ENCODE peak calls at places on chromosomes 3 and 15, in six cellular contexts. M, U, N, R, H and D are unnamed samples.

GRCh38 chr15:53837263-53837662 is 77.8 kb upstream of the WDR72 start:
- DNase-seq in R (no peak), M (no peak), N (no peak), H (peak), U (no peak), D (no peak)

GRCh38 chr15:86839502-86839901 is 759.8 kb downstream of the AGBL1 start:
- DNase-seq in R (no peak), N (no peak), U (no peak), M (no peak), H (no peak), D (no peak)

GRCh38 chr3:25007974-25008658 is 419.9 kb upstream of the RARB start:
- DNase-seq in M (no peak), U (peak), N (no peak), R (no peak), H (peak), D (peak)

GRCh38 chr15:71687902-71688508 is 122.3 kb upstream of the NR2E3 start:
- DNase-seq in H (peak), N (peak), U (peak), M (no peak), R (no peak), D (peak)

GRCh38 chr3:194300392-194300758 is 50.8 kb downstream of the CPN2 start:
- DNase-seq in N (no peak), M (no peak), R (no peak), U (peak), H (peak), D (peak)

GRCh38 chr3:50242778-50243551 is 7.0 kb downstream of the GNAI2 start:
- DNase-seq in H (peak), U (peak), N (peak), M (no peak), R (no peak), D (peak)

GRCh38 chr3:156902916-156903315 is 76.8 kb downstream of the LEKR1 start:
- DNase-seq in H (no peak), U (no peak), N (no peak), R (no peak), M (no peak), D (no peak)

GRCh38 chr3:194874783-194875182 is 189.1 kb downstream of the FAM43A start:
- DNase-seq in R (no peak), N (no peak), U (no peak), H (no peak), M (no peak), D (no peak)

GRCh38 chr15:78204351-78205309 is 29.7 kb downstream of the ACSBG1 start:
- DNase-seq in U (peak), R (no peak), H (no peak), N (no peak), M (no peak), D (no peak)

GRCh38 chr3:161100994-161101393 is 4.2 kb downstream of the B3GALNT1 start:
- DNase-seq in H (no peak), U (no peak), M (no peak), R (no peak), N (no peak), D (no peak)

GRCh38 chr3:130933801-130934345 is 40.0 kb downstream of the ATP2C1 start:
- DNase-seq in R (no peak), H (no peak), U (peak), N (peak), M (no peak), D (peak)

GRCh38 chr3:123791417-123791816 is 92.7 kb downstream of the MYLK start:
- DNase-seq in U (peak), R (no peak), N (peak), H (peak), M (no peak), D (peak)

GRCh38 chr15:98853593-98854420 is 153.8 kb downstream of the PGPEP1L start:
- DNase-seq in H (peak), N (no peak), M (no peak), R (no peak), U (peak), D (no peak)

GRCh38 chr15:79093352-79093935 is 2.9 kb upstream of the RASGRF1 start:
- DNase-seq in N (no peak), M (no peak), H (no peak), R (no peak), U (no peak), D (no peak)

GRCh38 chr3:124837730-124838186 is 49.4 kb downstream of the ITGB5 start:
- DNase-seq in N (peak), H (peak), M (peak), U (peak), R (no peak), D (peak)

GRCh38 chr3:42300013-42300412 is 34.0 kb upstream of the CCK start:
- DNase-seq in R (peak), N (peak), U (peak), M (peak), H (peak), D (peak)

GRCh38 chr3:193782747-193783146 is 189.7 kb downstream of the OPA1 start:
- DNase-seq in N (no peak), R (no peak), M (no peak), H (no peak), U (no peak), D (no peak)

GRCh38 chr3:23325466-23326065 is 122.4 kb downstream of the UBE2E2 start:
- DNase-seq in M (no peak), H (peak), R (no peak), N (peak), U (no peak), D (no peak)

GRCh38 chr3:160616721-160617120 is 51.4 kb upstream of the KPNA4 start:
- DNase-seq in M (no peak), H (peak), U (peak), R (no peak), N (peak), D (peak)

GRCh38 chr3:33791477-33792166 is 6.8 kb upstream of the PDCD6IP start:
- DNase-seq in H (peak), N (peak), U (no peak), R (no peak), M (no peak), D (no peak)

GRCh38 chr3:112416391-112417212 is 82.7 kb downstream of the BTLA start:
- DNase-seq in R (no peak), U (no peak), H (no peak), N (no peak), M (no peak), D (no peak)

GRCh38 chr3:128051459-128051836 is 789 bp upstream of the SEC61A1 start:
- DNase-seq in R (no peak), U (no peak), N (peak), H (no peak), M (no peak), D (peak)

GRCh38 chr3:126259411-126260391 is 79.3 kb upstream of the ALDH1L1 start:
- DNase-seq in M (peak), U (peak), N (peak), R (no peak), H (peak), D (no peak)

GRCh38 chr3:118772036-118773030 is 262.3 kb downstream of the IGSF11 start:
- DNase-seq in N (no peak), U (no peak), H (peak), M (no peak), R (no peak), D (peak)

GRCh38 chr3:79018671-79019136 is 749.1 kb downstream of the ROBO1 start:
- DNase-seq in U (peak), N (peak), R (no peak), M (peak), H (peak), D (peak)

GRCh38 chr15:89775815-89776214 is 317 bp upstream of the MESP2 start:
- DNase-seq in H (no peak), N (no peak), R (no peak), U (no peak), M (no peak), D (no peak)

GRCh38 chr15:48928877-48929538 is 34.7 kb downstream of the SHC4 start:
- DNase-seq in R (no peak), H (no peak), U (no peak), M (no peak), N (peak), D (peak)

GRCh38 chr15:29143909-29144308 is 125.7 kb downstream of the NSMCE3 start:
- DNase-seq in R (peak), M (no peak), U (peak), N (peak), H (no peak), D (peak)

GRCh38 chr3:54299169-54299935 is 177.0 kb downstream of the CACNA2D3 start:
- DNase-seq in H (no peak), U (no peak), R (no peak), M (no peak), N (no peak), D (no peak)

GRCh38 chr3:46700772-46701171 is 420 bp upstream of the TMIE start:
- DNase-seq in N (no peak), M (no peak), H (no peak), U (no peak), R (no peak), D (no peak)

GRCh38 chr3:182925330-182925943 is 54.9 kb downstream of the DCUN1D1 start:
- DNase-seq in H (peak), N (peak), R (no peak), U (peak), M (no peak), D (peak)